ENCODE peak calls at places on chromosomes 2 and 18, in six cellular contexts. K is endodermal cell, U is GM12865, J is progenitor cell of endocrine pancreas, L is body of pancreas, H is left cardiac atrium. X is an unnamed sample.

GRCh38 chr2:159995038-159995437 is 67.4 kb downstream of the PLA2R1 start:
- DNase-seq in L (no peak), K (no peak), J (no peak), H (no peak), U (no peak), X (no peak)

GRCh38 chr18:48937869-48938750 is 12.7 kb downstream of the SMAD7 start:
- DNase-seq in L (no peak), U (no peak), K (no peak), H (no peak), J (no peak), X (no peak)

GRCh38 chr2:150327546-150328495 is 159.6 kb downstream of the RND3 start:
- DNase-seq in K (peak), H (no peak), L (no peak), J (no peak), U (no peak), X (no peak)

GRCh38 chr2:72263781-72264060 is 116.1 kb upstream of the CYP26B1 start:
- DNase-seq in K (no peak), U (no peak), H (no peak), L (no peak), J (no peak), X (no peak)

GRCh38 chr2:216633616-216634316 is 546 bp downstream of the IGFBP2 start:
- DNase-seq in L (no peak), U (no peak), H (peak), K (peak), J (peak), X (no peak)

GRCh38 chr18:21914739-21915319 is 174.2 kb downstream of the MIB1 start:
- DNase-seq in J (no peak), H (no peak), U (peak), L (peak), K (peak), X (no peak)

GRCh38 chr2:234330902-234331301 is 166.0 kb downstream of the ARL4C start:
- DNase-seq in J (no peak), H (no peak), L (no peak), U (no peak), K (peak), X (no peak)

GRCh38 chr2:151556121-151556520 is 146.4 kb downstream of the RIF1 start:
- DNase-seq in J (no peak), H (no peak), U (no peak), K (no peak), L (no peak), X (no peak)

GRCh38 chr2:86000131-86000937 is 105.4 kb downstream of the POLR1A start:
- DNase-seq in H (no peak), K (no peak), L (peak), J (no peak), U (no peak), X (no peak)

GRCh38 chr2:61536086-61536722 is 2.0 kb downstream of the XPO1 start:
- DNase-seq in K (peak), L (no peak), U (peak), H (no peak), J (no peak), X (no peak)

GRCh38 chr2:43417296-43417695 is 178.5 kb downstream of the THADA start:
- DNase-seq in J (no peak), L (no peak), K (no peak), H (no peak), U (no peak), X (no peak)

GRCh38 chr2:1509271-1509995 is 96.2 kb downstream of the TPO start:
- DNase-seq in J (no peak), L (no peak), K (no peak), H (peak), U (no peak), X (peak)

GRCh38 chr2:102273619-102274211 is 37.6 kb upstream of the IL1RL1 start:
- DNase-seq in H (no peak), K (no peak), U (no peak), J (no peak), L (peak), X (no peak)